ENCODE peak calls at places on chromosomes 2 and 18, in ten cellular contexts. Q, H, E, C, W, U, V, D, I and J are unnamed samples.

GRCh38 chr2:206259615-206260426 is 14.6 kb upstream of the ZDBF2 start:
- DNase-seq in V (peak), E (no peak), D (no peak), U (no peak), I (no peak), C (no peak), Q (no peak), W (no peak), H (no peak), J (no peak)

GRCh38 chr2:146651361-146651760 is 1193.5 kb upstream of the ACVR2A start:
- DNase-seq in Q (no peak), D (no peak), U (no peak), W (no peak), C (no peak), V (no peak), E (no peak), H (no peak), I (no peak), J (no peak)

GRCh38 chr2:73176205-73176880 is 26.0 kb upstream of the NOTO start:
- DNase-seq in U (no peak), C (peak), D (no peak), V (peak), E (no peak), W (no peak), I (no peak), Q (no peak), H (no peak), J (no peak)

GRCh38 chr2:191178806-191179514 is 28.2 kb upstream of the STAT4 start:
- DNase-seq in U (no peak), I (no peak), Q (no peak), V (peak), E (no peak), D (no peak), W (no peak), C (peak), H (no peak), J (no peak)

GRCh38 chr2:3602553-3603339 is 7.8 kb downstream of the COLEC11 start:
- DNase-seq in D (no peak), E (peak), C (no peak), U (no peak), I (no peak), H (no peak), W (no peak), V (no peak), Q (no peak), J (no peak)

GRCh38 chr2:239596298-239596697 is 195.5 kb upstream of the HDAC4 start:
- DNase-seq in W (no peak), I (no peak), V (no peak), C (peak), D (no peak), E (peak), U (no peak), Q (no peak), H (no peak), J (no peak)

GRCh38 chr2:160442603-160443002 is 51.0 kb downstream of the RBMS1 start:
- DNase-seq in I (no peak), V (no peak), W (no peak), E (no peak), U (no peak), D (no peak), H (no peak), C (no peak), Q (no peak), J (no peak)

GRCh38 chr2:189411860-189412259 is 29.4 kb upstream of the WDR75 start:
- DNase-seq in Q (no peak), V (no peak), W (no peak), U (no peak), I (no peak), H (no peak), D (peak), E (no peak), C (no peak), J (no peak)

GRCh38 chr2:210458395-210458794 is 18.2 kb downstream of the LANCL1 start:
- DNase-seq in D (no peak), C (no peak), W (no peak), I (no peak), E (no peak), Q (no peak), H (no peak), V (no peak), U (no peak), J (no peak)

GRCh38 chr18:79856119-79857080 is 58.7 kb downstream of the KCNG2 start:
- DNase-seq in U (no peak), D (no peak), V (no peak), C (peak), E (peak), Q (no peak), W (no peak), H (no peak), I (no peak), J (no peak)

GRCh38 chr2:73111300-73112025 is 1.3 kb downstream of the RAB11FIP5 start:
- DNase-seq in I (peak), C (no peak), U (no peak), H (no peak), W (no peak), D (peak), V (no peak), E (peak), Q (no peak), J (peak)

GRCh38 chr2:62038980-62039771 is 133.7 kb downstream of the COMMD1 start:
- DNase-seq in E (no peak), U (peak), Q (no peak), H (no peak), V (peak), D (no peak), I (no peak), C (no peak), W (peak), J (no peak)

GRCh38 chr2:20326163-20326780 is 24.4 kb downstream of the PUM2 start:
- DNase-seq in D (peak), U (peak), C (no peak), I (peak), H (peak), W (no peak), Q (peak), V (peak), E (no peak), J (peak)

GRCh38 chr2:218813771-218814460 is 17.7 kb downstream of the PRKAG3 start:
- DNase-seq in V (no peak), W (no peak), Q (no peak), U (no peak), E (no peak), I (no peak), C (no peak), H (no peak), D (no peak), J (no peak)

GRCh38 chr2:2769481-2770431 is 438.7 kb upstream of the MYT1L start:
- DNase-seq in E (peak), W (no peak), Q (no peak), U (peak), D (no peak), V (no peak), C (peak), H (peak), I (no peak), J (no peak)

GRCh38 chr18:40868110-40868858 is 1086.8 kb upstream of the PIK3C3 start:
- DNase-seq in I (peak), H (no peak), C (no peak), U (no peak), Q (no peak), V (peak), D (peak), W (no peak), E (no peak), J (peak)

GRCh38 chr2:236162804-236163482 is 5.2 kb downstream of the GBX2 start:
- DNase-seq in D (no peak), H (no peak), C (no peak), W (no peak), V (no peak), E (peak), U (no peak), Q (no peak), I (no peak), J (no peak)

GRCh38 chr2:11809586-11810236 is 63.3 kb downstream of the LPIN1 start:
- DNase-seq in E (no peak), I (no peak), Q (no peak), V (no peak), D (no peak), C (no peak), W (no peak), U (no peak), H (no peak), J (no peak)

GRCh38 chr18:8661754-8662573 is 43.4 kb upstream of the MTCL1 start:
- DNase-seq in D (peak), W (no peak), E (no peak), I (no peak), U (no peak), H (peak), Q (no peak), V (no peak), C (no peak), J (no peak)

GRCh38 chr18:3660719-3661118 is 210.7 kb downstream of the TGIF1 start:
- DNase-seq in V (peak), I (no peak), D (no peak), H (no peak), E (no peak), W (no peak), C (no peak), U (no peak), Q (no peak), J (no peak)

GRCh38 chr2:70991742-70992141 is 2.9 kb downstream of the TEX261 start:
- DNase-seq in W (no peak), D (no peak), C (no peak), Q (no peak), I (no peak), V (no peak), H (no peak), U (no peak), E (peak), J (no peak)

GRCh38 chr2:210663574-210663973 is 107.2 kb downstream of the CPS1 start:
- DNase-seq in D (peak), W (no peak), U (no peak), E (no peak), V (peak), Q (no peak), C (no peak), I (no peak), H (no peak), J (no peak)

GRCh38 chr2:240231838-240232244 is 91.4 kb upstream of the OTOS start:
- DNase-seq in H (no peak), C (peak), D (no peak), V (no peak), W (no peak), Q (no peak), E (peak), U (peak), I (no peak), J (no peak)

GRCh38 chr2:157984866-157985265 is 108.7 kb upstream of the ACVR1 start:
- DNase-seq in D (no peak), V (no peak), I (no peak), E (no peak), U (no peak), H (no peak), Q (no peak), C (no peak), W (no peak), J (no peak)

GRCh38 chr18:76821875-76822509 is 365 bp upstream of the ZNF236 start:
- DNase-seq in W (peak), H (peak), Q (peak), V (peak), C (peak), I (peak), D (peak), E (peak), U (peak), J (peak)

GRCh38 chr2:241194811-241195210 is 6.3 kb downstream of the ANO7 start:
- DNase-seq in V (no peak), C (no peak), E (peak), U (no peak), D (no peak), W (no peak), Q (no peak), I (no peak), H (no peak), J (no peak)

GRCh38 chr2:163733301-163733938 is 2.4 kb downstream of the FIGN start:
- DNase-seq in E (peak), Q (no peak), V (no peak), U (no peak), I (no peak), H (no peak), D (no peak), W (no peak), C (no peak), J (no peak)

GRCh38 chr2:231162036-231162345 is 36.4 kb upstream of the ARMC9 start:
- DNase-seq in V (no peak), I (peak), C (no peak), H (no peak), D (peak), W (no peak), Q (no peak), U (no peak), E (no peak), J (peak)

GRCh38 chr2:195613922-195614321 is 43.1 kb upstream of the SLC39A10 start:
- DNase-seq in Q (no peak), D (peak), C (no peak), W (no peak), U (no peak), I (peak), E (no peak), V (peak), H (no peak), J (peak)

GRCh38 chr2:138010890-138011289 is 46.6 kb downstream of the HNMT start:
- DNase-seq in I (no peak), C (no peak), H (peak), V (no peak), E (no peak), U (no peak), D (no peak), Q (no peak), W (no peak), J (no peak)

GRCh38 chr2:115771516-115771915 is 1329.1 kb downstream of the DPP10 start:
- DNase-seq in Q (no peak), H (no peak), I (no peak), U (no peak), V (no peak), E (no peak), C (no peak), W (no peak), D (no peak), J (no peak)

GRCh38 chr2:135985826-135986393 is 484 bp upstream of the DARS1 start:
- DNase-seq in W (peak), I (no peak), U (no peak), E (no peak), V (no peak), H (no peak), D (peak), Q (peak), C (no peak), J (no peak)

GRCh38 chr2:69390001-69390400 is 3.0 kb upstream of the GFPT1 start:
- DNase-seq in Q (no peak), C (no peak), U (no peak), D (no peak), V (no peak), H (no peak), I (no peak), E (no peak), W (no peak), J (no peak)

GRCh38 chr2:123211181-123211580 is 813.9 kb upstream of the CNTNAP5 start:
- DNase-seq in H (no peak), C (no peak), Q (no peak), I (no peak), D (no peak), U (no peak), V (no peak), W (no peak), E (no peak), J (no peak)

GRCh38 chr2:133886735-133887675 is 318.7 kb upstream of the NCKAP5 start:
- DNase-seq in E (peak), W (peak), I (peak), V (peak), H (peak), Q (peak), D (peak), U (peak), C (peak), J (peak)

GRCh38 chr18:75208055-75208835 is 694 bp downstream of the PTGR3 start:
- DNase-seq in C (peak), U (peak), E (peak), Q (peak), D (peak), I (peak), H (no peak), V (peak), W (no peak), J (no peak)

GRCh38 chr2:189022492-189022891 is 48.3 kb downstream of the COL3A1 start:
- DNase-seq in C (no peak), H (no peak), W (no peak), U (no peak), D (no peak), I (no peak), E (no peak), Q (no peak), V (no peak), J (no peak)